ENCODE peak calls at places on chromosomes 4 and X, in four cellular contexts. S is Karpas-422; L is sigmoid colon; N is CD8-positive, alpha-beta memory T cell. P is an unnamed sample.

GRCh38 chrX:139831689-139832456 is 101.0 kb downstream of the ATP11C start:
- DNase-seq in S (no peak), L (no peak), N (no peak), P (no peak)

GRCh38 chr4:185115827-185116232 is 27.2 kb upstream of the SLC25A4 start:
- DNase-seq in S (no peak), L (no peak), N (no peak), P (no peak)

GRCh38 chr4:48879561-48880442 is 26.8 kb downstream of the OCIAD2 start:
- DNase-seq in S (peak; percentile 37), L (no peak), N (no peak), P (no peak)

GRCh38 chr4:40375090-40375489 is 40.0 kb downstream of the CHRNA9 start:
- DNase-seq in S (no peak), L (no peak), N (no peak), P (no peak)

GRCh38 chr4:79915276-79915675 is 157.8 kb downstream of the ANTXR2 start:
- DNase-seq in S (no peak), L (no peak), N (no peak), P (no peak)

GRCh38 chrX:54076903-54077302 is 32.6 kb upstream of the PHF8 start:
- DNase-seq in S (no peak), L (no peak), N (no peak), P (no peak)

GRCh38 chrX:133796282-133796681 is 189.1 kb downstream of the GPC3 start:
- DNase-seq in S (no peak), L (no peak), N (no peak), P (no peak)

GRCh38 chrX:94097852-94098251 is 423.8 kb downstream of the FAM133A start:
- DNase-seq in S (no peak), L (no peak), N (no peak), P (no peak)

GRCh38 chrX:150038977-150039599 is 100.8 kb upstream of the EOLA2 start:
- DNase-seq in S (no peak), L (no peak), N (no peak), P (no peak)

GRCh38 chr4:38034986-38035882 is 75.0 kb downstream of the PTTG2 start:
- DNase-seq in S (peak; percentile 89), L (no peak), N (peak; percentile 47), P (no peak)

GRCh38 chrX:87338510-87338909 is 179.1 kb upstream of the KLHL4 start:
- DNase-seq in S (peak; percentile 78), L (no peak), N (no peak), P (peak; percentile 4)

GRCh38 chrX:109485470-109486340 is 3.8 kb upstream of the GUCY2F start:
- DNase-seq in S (peak; percentile 92), L (peak; percentile 75), N (peak; percentile 59), P (peak; percentile 49)

GRCh38 chr4:81622028-81622427 is 150.3 kb upstream of the RASGEF1B start:
- DNase-seq in S (no peak), L (no peak), N (no peak), P (no peak)

GRCh38 chr4:112515278-112516075 is 503 bp downstream of the NEUROG2 start:
- DNase-seq in S (peak; percentile 88), L (no peak), N (peak; percentile 26), P (peak; percentile 57)

GRCh38 chr4:147078875-147079658 is 133.4 kb upstream of the TTC29 start:
- DNase-seq in S (no peak), L (peak; percentile 60), N (no peak), P (no peak)

GRCh38 chrX:68454476-68455150 is 21.3 kb upstream of the OPHN1 start:
- DNase-seq in S (no peak), L (no peak), N (no peak), P (no peak)

GRCh38 chrX:139290310-139290709 is 240.2 kb upstream of the F9 start:
- DNase-seq in S (no peak), L (no peak), N (no peak), P (no peak)

GRCh38 chr4:17066972-17067371 is 168.5 kb upstream of the LDB2 start:
- DNase-seq in S (no peak), L (no peak), N (no peak), P (peak; percentile 84)

GRCh38 chr4:160580581-160580980 is 1477.7 kb downstream of the RAPGEF2 start:
- DNase-seq in S (no peak), L (no peak), N (no peak), P (no peak)

GRCh38 chrX:134868766-134869495 is 121.9 kb upstream of the SMIM10 start:
- DNase-seq in S (no peak), L (no peak), N (no peak), P (peak; percentile 36)

GRCh38 chr4:79223993-79224776 is 101.7 kb downstream of the NAA11 start:
- DNase-seq in S (no peak), L (no peak), N (no peak), P (no peak)

GRCh38 chr4:17535242-17535641 is 20.3 kb downstream of the CLRN2 start:
- DNase-seq in S (no peak), L (no peak), N (no peak), P (no peak)

GRCh38 chrX:17608898-17609297 is 128.4 kb upstream of the SCML1 start:
- DNase-seq in S (no peak), L (no peak), N (no peak), P (no peak)

GRCh38 chr4:88722276-88722780 is 24.7 kb upstream of the NAP1L5 start:
- DNase-seq in S (no peak), L (no peak), N (no peak), P (no peak)

GRCh38 chr4:188160406-188160805 is 21.2 kb downstream of the TRIML1 start:
- DNase-seq in S (no peak), L (no peak), N (no peak), P (no peak)

GRCh38 chr4:41381384-41381783 is 124.7 kb downstream of the UCHL1 start:
- DNase-seq in S (no peak), L (no peak), N (no peak), P (no peak)

GRCh38 chr4:41377196-41377595 is 120.5 kb downstream of the UCHL1 start:
- DNase-seq in S (no peak), L (no peak), N (no peak), P (no peak)

GRCh38 chr4:41384992-41385391 is 128.3 kb downstream of the UCHL1 start:
- DNase-seq in S (no peak), L (peak; percentile 75), N (no peak), P (no peak)

GRCh38 chr4:41379230-41379629 is 122.5 kb downstream of the UCHL1 start:
- DNase-seq in S (no peak), L (no peak), N (no peak), P (no peak)

DNA sequence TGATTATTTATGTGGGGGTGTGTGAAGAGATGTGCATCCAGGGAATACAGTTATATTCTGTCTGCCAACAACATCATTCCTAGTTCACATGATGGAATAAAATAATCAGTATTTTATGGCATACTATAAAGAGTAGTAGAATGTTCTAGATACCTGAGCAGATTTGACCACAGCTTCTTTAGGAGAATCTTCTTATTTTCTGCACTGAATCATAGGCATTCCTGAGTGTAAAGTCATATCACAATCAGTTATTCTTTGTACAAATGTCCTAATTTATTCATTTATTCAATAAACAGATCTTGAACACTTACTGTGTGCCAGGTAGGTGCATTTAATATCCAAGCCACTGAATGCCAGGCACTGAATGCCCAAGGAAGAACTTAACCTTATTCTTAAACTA is 124.0 kb downstream of the UCHL1 start:
- DNase-seq in S (no peak), L (no peak), N (no peak), P (no peak)
- H3K27ac ChIP-seq in S (no peak overlapping the region), L (no peak overlapping the region), N (no peak overlapping the region), P (no peak overlapping the region)

DNA sequence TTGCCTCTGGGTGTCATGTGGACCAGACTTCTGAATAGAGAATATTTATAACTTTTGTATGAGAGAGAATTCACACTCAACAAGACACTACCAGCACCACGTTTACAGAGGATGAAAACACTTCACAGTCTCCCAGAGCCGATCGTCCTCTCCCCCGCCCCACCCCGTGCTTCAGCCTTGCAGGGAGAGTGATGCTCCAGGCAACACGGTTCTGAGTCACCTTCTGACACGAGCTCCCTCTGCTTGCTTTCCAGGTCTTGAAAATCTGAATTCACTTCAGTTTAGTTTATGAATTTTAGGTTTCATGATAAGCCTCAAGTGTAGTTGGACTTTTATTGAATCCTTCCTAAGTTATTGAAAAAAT is 59.8 kb downstream of the CPLX1 start:
- DNase-seq in S (no peak), L (no peak), N (no peak), P (no peak)
- H3K36me3 ChIP-seq in S (peaks cover 16% of the 10 kb centered on the region), L (peaks cover 36% of the 10 kb centered on the region), N (peaks cover 12% of the 10 kb centered on the region), P (peaks cover 40% of the 10 kb centered on the region)

DNA sequence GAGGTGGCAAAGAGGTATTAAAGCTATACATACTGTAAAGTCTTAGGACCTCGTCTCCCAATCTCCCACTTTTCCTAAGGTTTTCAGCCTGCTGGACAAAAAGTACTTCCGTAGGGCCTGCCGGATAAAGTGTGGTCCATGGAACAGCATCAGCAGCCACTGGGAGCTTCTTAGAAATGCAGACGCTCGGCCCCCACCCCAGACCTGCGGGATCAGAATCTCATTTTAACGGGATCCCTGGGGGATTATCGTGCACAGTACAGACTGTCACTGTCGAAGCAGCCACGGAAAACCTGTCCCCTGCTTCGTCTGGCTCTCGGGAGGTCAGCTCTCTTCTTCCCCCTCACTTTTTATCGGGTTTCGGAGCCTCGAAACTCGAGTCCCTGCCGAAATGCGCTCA is 802 bp downstream of the ADGRG2 start:
- DNase-seq in S (no peak), L (no peak), N (no peak), P (no peak)
- H3K4me3 ChIP-seq in S (no peak overlapping the region), L (no peak overlapping the region), N (no peak overlapping the region), P (no peak overlapping the region)

DNA sequence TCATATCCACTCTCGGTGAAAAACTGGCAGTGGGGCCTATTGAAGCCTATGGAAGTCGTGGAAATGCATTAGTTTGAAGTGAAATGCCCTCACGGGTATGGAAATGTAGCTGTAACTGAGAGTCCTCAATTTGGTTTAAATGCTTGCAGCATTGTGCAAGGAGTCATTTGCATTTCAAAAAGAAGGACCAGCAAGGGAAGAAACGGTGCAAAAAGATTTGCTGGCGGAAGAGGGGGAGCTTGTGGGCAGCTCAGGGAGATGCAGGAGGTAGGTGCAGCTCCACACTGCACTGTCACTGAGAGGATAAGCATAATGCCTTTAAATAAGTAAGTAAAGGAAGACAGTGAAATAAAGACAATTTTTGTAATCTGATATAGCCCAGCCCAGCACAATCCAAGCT is 400.4 kb upstream of the DIPK2B start:
- DNase-seq in S (no peak), L (no peak), N (no peak), P (no peak)
- H3K27ac ChIP-seq in S (no peak overlapping the region), L (no peak overlapping the region), N (no peak overlapping the region), P (no peak overlapping the region)

DNA sequence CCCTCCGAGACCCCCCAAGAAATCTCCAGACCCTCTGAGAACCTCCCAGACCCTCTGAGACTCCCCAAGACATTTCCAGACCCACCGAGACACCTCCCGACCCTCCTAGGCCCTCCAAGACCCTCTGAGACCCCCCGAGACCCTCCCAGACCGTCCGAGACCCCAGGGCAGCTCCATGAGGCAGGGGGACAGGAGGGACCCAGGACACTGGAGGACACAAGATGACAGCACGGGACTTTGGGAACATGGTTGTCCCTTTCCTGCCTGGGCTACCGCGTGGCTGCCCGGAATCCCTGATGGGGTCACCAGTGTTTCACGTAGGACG is 10.3 kb downstream of the CTBP1 start:
- DNase-seq in S (no peak), L (peak; percentile 54), N (no peak), P (no peak)
- H3K36me3 ChIP-seq in S (no peaks in the 10 kb centered on the region), L (peaks cover 46% of the 10 kb centered on the region), N (peaks cover 20% of the 10 kb centered on the region), P (peaks cover 14% of the 10 kb centered on the region)

GRCh38 chrX:40176256-40176978 is 78.7 kb upstream of the BCOR start:
- DNase-seq in S (peak; percentile 86), L (peak; percentile 86), N (peak; percentile 79), P (no peak)
- H3K4me3 ChIP-seq in S (peak overlapping the region; percentile 71), L (peak overlapping the region; percentile 38), N (peak overlapping the region; percentile 72), P (peak overlapping the region; percentile 55)

P was measured in SJSA1.